ENCODE peak calls at places on chromosomes 2 and 18, in seven cellular contexts. One of them, this sample, is unnamed.

GRCh38 chr2:176555781-176556180 is 286.5 kb downstream of the MTX2 start:
- DNase-seq in small intestine: no peak
- DNase-seq in epithelial cell of prostate: no peak
- DNase-seq in RWPE1: no peak
- DNase-seq in aorta: no peak
- DNase-seq in cardiac muscle cell: no peak
- DNase-seq in adrenal gland: no peak
- DNase-seq in this sample: no peak

GRCh38 chr18:68397241-68398035 is 317.5 kb downstream of the TMX3 start:
- DNase-seq in cardiac muscle cell: no peak
- DNase-seq in aorta: no peak
- DNase-seq in small intestine: no peak
- DNase-seq in adrenal gland: no peak
- DNase-seq in epithelial cell of prostate: no peak
- DNase-seq in RWPE1: peak; percentile 24
- DNase-seq in this sample: peak; percentile 6

GRCh38 chr2:109396338-109397180 is 217.2 kb downstream of the SEPTIN10 start:
- DNase-seq in cardiac muscle cell: no peak
- DNase-seq in adrenal gland: no peak
- DNase-seq in small intestine: no peak
- DNase-seq in aorta: no peak
- DNase-seq in epithelial cell of prostate: no peak
- DNase-seq in RWPE1: peak; percentile 34
- DNase-seq in this sample: no peak

GRCh38 chr18:50624981-50625380 is 65.1 kb downstream of the MAPK4 start:
- DNase-seq in aorta: no peak
- DNase-seq in epithelial cell of prostate: no peak
- DNase-seq in cardiac muscle cell: no peak
- DNase-seq in small intestine: no peak
- DNase-seq in adrenal gland: no peak
- DNase-seq in RWPE1: no peak
- DNase-seq in this sample: no peak

GRCh38 chr2:127173073-127173472 is 47.0 kb downstream of the CYP27C1 start:
- DNase-seq in epithelial cell of prostate: peak; percentile 71
- DNase-seq in cardiac muscle cell: no peak
- DNase-seq in aorta: no peak
- DNase-seq in RWPE1: peak; percentile 66
- DNase-seq in adrenal gland: no peak
- DNase-seq in small intestine: no peak
- DNase-seq in this sample: no peak

GRCh38 chr2:232478571-232479340 is 8.9 kb downstream of the ECEL1 start:
- DNase-seq in adrenal gland: no peak
- DNase-seq in small intestine: no peak
- DNase-seq in aorta: peak; percentile 61
- DNase-seq in cardiac muscle cell: no peak
- DNase-seq in RWPE1: no peak
- DNase-seq in epithelial cell of prostate: no peak
- DNase-seq in this sample: no peak

GRCh38 chr18:57088883-57089282 is 58.0 kb upstream of the BOD1L2 start:
- DNase-seq in aorta: no peak
- DNase-seq in adrenal gland: no peak
- DNase-seq in cardiac muscle cell: no peak
- DNase-seq in RWPE1: no peak
- DNase-seq in small intestine: peak; percentile 32
- DNase-seq in epithelial cell of prostate: no peak
- DNase-seq in this sample: no peak

GRCh38 chr18:45621068-45621511 is 5.8 kb downstream of the SLC14A2 start:
- DNase-seq in cardiac muscle cell: peak; percentile 65
- DNase-seq in small intestine: peak; percentile 58
- DNase-seq in epithelial cell of prostate: no peak
- DNase-seq in RWPE1: peak; percentile 33
- DNase-seq in adrenal gland: peak; percentile 44
- DNase-seq in aorta: no peak
- DNase-seq in this sample: peak; percentile 57

GRCh38 chr2:55224761-55225261 is 7.3 kb downstream of the CLHC1 start:
- DNase-seq in cardiac muscle cell: no peak
- DNase-seq in adrenal gland: peak; percentile 57
- DNase-seq in epithelial cell of prostate: no peak
- DNase-seq in RWPE1: no peak
- DNase-seq in aorta: no peak
- DNase-seq in small intestine: no peak
- DNase-seq in this sample: no peak

GRCh38 chr2:19205983-19206533 is 152.4 kb downstream of the OSR1 start:
- DNase-seq in aorta: no peak
- DNase-seq in RWPE1: no peak
- DNase-seq in cardiac muscle cell: no peak
- DNase-seq in small intestine: no peak
- DNase-seq in adrenal gland: no peak
- DNase-seq in epithelial cell of prostate: no peak
- DNase-seq in this sample: no peak

GRCh38 chr18:25321869-25322268 is 30.1 kb downstream of the ZNF521 start:
- DNase-seq in adrenal gland: no peak
- DNase-seq in aorta: no peak
- DNase-seq in RWPE1: no peak
- DNase-seq in small intestine: no peak
- DNase-seq in cardiac muscle cell: no peak
- DNase-seq in epithelial cell of prostate: no peak
- DNase-seq in this sample: no peak

GRCh38 chr2:210517169-210517693 is 39.2 kb upstream of the CPS1 start:
- DNase-seq in epithelial cell of prostate: no peak
- DNase-seq in RWPE1: no peak
- DNase-seq in small intestine: peak; percentile 94
- DNase-seq in adrenal gland: no peak
- DNase-seq in aorta: no peak
- DNase-seq in cardiac muscle cell: no peak
- DNase-seq in this sample: no peak

GRCh38 chr2:239438968-239439367 is 38.1 kb upstream of the HDAC4 start:
- DNase-seq in aorta: no peak
- DNase-seq in epithelial cell of prostate: no peak
- DNase-seq in small intestine: no peak
- DNase-seq in cardiac muscle cell: no peak
- DNase-seq in RWPE1: no peak
- DNase-seq in adrenal gland: no peak
- DNase-seq in this sample: no peak

GRCh38 chr2:171630812-171631626 is 56.2 kb upstream of the DYNC1I2 start:
- DNase-seq in RWPE1: no peak
- DNase-seq in adrenal gland: no peak
- DNase-seq in epithelial cell of prostate: no peak
- DNase-seq in small intestine: peak; percentile 33
- DNase-seq in cardiac muscle cell: no peak
- DNase-seq in aorta: no peak
- DNase-seq in this sample: no peak

GRCh38 chr2:39377226-39377939 is 59.7 kb downstream of the MAP4K3 start:
- DNase-seq in adrenal gland: no peak
- DNase-seq in aorta: no peak
- DNase-seq in cardiac muscle cell: no peak
- DNase-seq in epithelial cell of prostate: no peak
- DNase-seq in small intestine: peak; percentile 9
- DNase-seq in RWPE1: no peak
- DNase-seq in this sample: no peak

GRCh38 chr2:136384541-136385303 is 266.8 kb upstream of the CXCR4 start:
- DNase-seq in epithelial cell of prostate: no peak
- DNase-seq in aorta: no peak
- DNase-seq in adrenal gland: peak; percentile 57
- DNase-seq in RWPE1: no peak
- DNase-seq in small intestine: peak; percentile 24
- DNase-seq in cardiac muscle cell: peak; percentile 56
- DNase-seq in this sample: peak; percentile 94

GRCh38 chr18:30945769-30946168 is 96.8 kb downstream of the DSC3 start:
- DNase-seq in epithelial cell of prostate: no peak
- DNase-seq in adrenal gland: no peak
- DNase-seq in cardiac muscle cell: no peak
- DNase-seq in RWPE1: no peak
- DNase-seq in aorta: no peak
- DNase-seq in small intestine: no peak
- DNase-seq in this sample: no peak

GRCh38 chr2:101830555-101830954 is 133.0 kb downstream of the MAP4K4 start:
- DNase-seq in epithelial cell of prostate: no peak
- DNase-seq in small intestine: no peak
- DNase-seq in cardiac muscle cell: no peak
- DNase-seq in RWPE1: no peak
- DNase-seq in aorta: no peak
- DNase-seq in adrenal gland: no peak
- DNase-seq in this sample: no peak

GRCh38 chr2:154898269-154898668 is 199.8 kb downstream of the KCNJ3 start:
- DNase-seq in epithelial cell of prostate: no peak
- DNase-seq in adrenal gland: no peak
- DNase-seq in RWPE1: no peak
- DNase-seq in small intestine: no peak
- DNase-seq in cardiac muscle cell: no peak
- DNase-seq in aorta: no peak
- DNase-seq in this sample: no peak

GRCh38 chr2:23419171-23420090 is 34.5 kb downstream of the KLHL29 start:
- DNase-seq in cardiac muscle cell: peak; percentile 41
- DNase-seq in small intestine: no peak
- DNase-seq in aorta: no peak
- DNase-seq in epithelial cell of prostate: no peak
- DNase-seq in RWPE1: no peak
- DNase-seq in adrenal gland: peak; percentile 69
- DNase-seq in this sample: no peak

GRCh38 chr2:30165050-30165520 is 18.3 kb downstream of the YPEL5 start:
- DNase-seq in epithelial cell of prostate: peak; percentile 50
- DNase-seq in RWPE1: peak; percentile 86
- DNase-seq in aorta: no peak
- DNase-seq in adrenal gland: peak; percentile 71
- DNase-seq in small intestine: peak; percentile 83
- DNase-seq in cardiac muscle cell: peak; percentile 91
- DNase-seq in this sample: peak; percentile 87

GRCh38 chr18:13388586-13389490 is 170.3 kb downstream of the LDLRAD4 start:
- DNase-seq in RWPE1: no peak
- DNase-seq in aorta: peak; percentile 73
- DNase-seq in small intestine: no peak
- DNase-seq in epithelial cell of prostate: no peak
- DNase-seq in adrenal gland: no peak
- DNase-seq in cardiac muscle cell: no peak
- DNase-seq in this sample: no peak

GRCh38 chr2:63189026-63189425 is 138.4 kb downstream of the OTX1 start:
- DNase-seq in aorta: no peak
- DNase-seq in adrenal gland: peak; percentile 17
- DNase-seq in epithelial cell of prostate: peak; percentile 0
- DNase-seq in RWPE1: peak; percentile 36
- DNase-seq in small intestine: peak; percentile 37
- DNase-seq in cardiac muscle cell: peak; percentile 25
- DNase-seq in this sample: peak; percentile 56

GRCh38 chr18:49062832-49063226 is 112.1 kb upstream of the SMAD7 start:
- DNase-seq in adrenal gland: no peak
- DNase-seq in RWPE1: no peak
- DNase-seq in cardiac muscle cell: no peak
- DNase-seq in aorta: no peak
- DNase-seq in epithelial cell of prostate: no peak
- DNase-seq in small intestine: no peak
- DNase-seq in this sample: no peak

GRCh38 chr18:49055787-49056186 is 105.0 kb upstream of the SMAD7 start:
- DNase-seq in adrenal gland: peak; percentile 41
- DNase-seq in small intestine: peak; percentile 13
- DNase-seq in epithelial cell of prostate: no peak
- DNase-seq in cardiac muscle cell: no peak
- DNase-seq in RWPE1: no peak
- DNase-seq in aorta: peak; percentile 84
- DNase-seq in this sample: no peak

GRCh38 chr18:49061906-49062831 is 111.4 kb upstream of the SMAD7 start:
- DNase-seq in cardiac muscle cell: no peak
- DNase-seq in small intestine: no peak
- DNase-seq in epithelial cell of prostate: no peak
- DNase-seq in adrenal gland: no peak
- DNase-seq in aorta: no peak
- DNase-seq in RWPE1: no peak
- DNase-seq in this sample: no peak

GRCh38 chr18:49061239-49061905 is 110.6 kb upstream of the SMAD7 start:
- DNase-seq in epithelial cell of prostate: no peak
- DNase-seq in cardiac muscle cell: no peak
- DNase-seq in aorta: no peak
- DNase-seq in small intestine: no peak
- DNase-seq in adrenal gland: no peak
- DNase-seq in RWPE1: no peak
- DNase-seq in this sample: no peak

GRCh38 chr18:49059028-49059670 is 108.4 kb upstream of the SMAD7 start:
- DNase-seq in adrenal gland: no peak
- DNase-seq in aorta: no peak
- DNase-seq in small intestine: no peak
- DNase-seq in epithelial cell of prostate: no peak
- DNase-seq in RWPE1: no peak
- DNase-seq in cardiac muscle cell: no peak
- DNase-seq in this sample: no peak
- H3K27ac ChIP-seq in adrenal gland: no peak overlapping the region
- H3K27ac ChIP-seq in aorta: no peak overlapping the region
- H3K27ac ChIP-seq in small intestine: no peak overlapping the region
- H3K27ac ChIP-seq in epithelial cell of prostate: no peak overlapping the region
- H3K27ac ChIP-seq in RWPE1: no peak overlapping the region
- H3K27ac ChIP-seq in cardiac muscle cell: no peak overlapping the region
- H3K27ac ChIP-seq in this sample: no peak overlapping the region

DNA sequence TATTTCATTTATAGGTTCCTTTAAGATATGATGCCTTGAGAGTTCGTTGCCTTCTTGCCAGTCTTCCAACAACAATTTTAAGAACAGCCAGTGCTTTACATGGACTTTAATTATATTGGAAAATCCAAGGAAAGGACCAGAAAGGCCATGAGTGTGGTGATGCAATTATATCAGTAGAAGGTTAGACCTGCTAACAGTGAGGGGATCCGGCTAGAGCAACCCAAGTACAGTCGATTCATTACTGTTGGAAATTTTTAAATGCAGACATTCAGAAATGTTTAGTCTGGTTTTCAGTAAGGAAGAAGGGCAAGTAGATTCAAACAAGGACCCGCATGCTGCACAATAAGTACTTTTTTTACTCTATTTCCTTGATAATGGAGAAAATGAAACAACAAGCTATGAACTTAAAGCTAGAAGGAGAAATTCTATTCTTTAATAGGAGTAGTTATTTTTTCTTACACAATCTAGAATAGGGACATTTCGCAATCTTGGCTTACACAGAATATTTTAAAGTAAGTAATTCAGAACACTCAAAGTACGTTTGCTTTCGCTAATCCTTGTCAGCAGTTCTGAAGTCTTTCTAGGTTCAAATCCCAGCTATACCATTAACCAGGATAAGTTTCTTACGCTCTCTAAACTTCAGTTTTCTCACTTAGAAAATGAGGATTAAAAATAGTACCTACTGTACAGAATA is 405.5 kb downstream of the MEIS1 start:
- DNase-seq in aorta: no peak
- DNase-seq in adrenal gland: no peak
- DNase-seq in RWPE1: no peak
- DNase-seq in small intestine: no peak
- DNase-seq in epithelial cell of prostate: peak; percentile 6
- DNase-seq in cardiac muscle cell: no peak
- DNase-seq in this sample: no peak
- H3K27ac ChIP-seq in aorta: peak overlapping the region; percentile 67
- H3K27ac ChIP-seq in adrenal gland: no peak overlapping the region
- H3K27ac ChIP-seq in RWPE1: no peak overlapping the region
- H3K27ac ChIP-seq in small intestine: no peak overlapping the region
- H3K27ac ChIP-seq in epithelial cell of prostate: peak overlapping the region; percentile 89
- H3K27ac ChIP-seq in cardiac muscle cell: no peak overlapping the region
- H3K27ac ChIP-seq in this sample: no peak overlapping the region

GRCh38 chr2:217798743-217799552 is 203.8 kb downstream of the TNS1 start:
- DNase-seq in adrenal gland: no peak
- DNase-seq in RWPE1: no peak
- DNase-seq in cardiac muscle cell: no peak
- DNase-seq in small intestine: no peak
- DNase-seq in aorta: no peak
- DNase-seq in epithelial cell of prostate: no peak
- DNase-seq in this sample: no peak
- H3K27ac ChIP-seq in adrenal gland: no peak overlapping the region
- H3K27ac ChIP-seq in RWPE1: no peak overlapping the region
- H3K27ac ChIP-seq in cardiac muscle cell: no peak overlapping the region
- H3K27ac ChIP-seq in small intestine: no peak overlapping the region
- H3K27ac ChIP-seq in aorta: peak overlapping the region; percentile 29
- H3K27ac ChIP-seq in epithelial cell of prostate: no peak overlapping the region
- H3K27ac ChIP-seq in this sample: no peak overlapping the region

GRCh38 chr2:36964496-36965058 is 1.8 kb downstream of the STRN start:
- DNase-seq in adrenal gland: no peak
- DNase-seq in cardiac muscle cell: no peak
- DNase-seq in epithelial cell of prostate: no peak
- DNase-seq in aorta: no peak
- DNase-seq in small intestine: no peak
- DNase-seq in RWPE1: no peak
- DNase-seq in this sample: no peak
- H3K27ac ChIP-seq in adrenal gland: no peak overlapping the region
- H3K27ac ChIP-seq in cardiac muscle cell: peak overlapping the region; percentile 89
- H3K27ac ChIP-seq in epithelial cell of prostate: peak overlapping the region; percentile 79
- H3K27ac ChIP-seq in aorta: no peak overlapping the region
- H3K27ac ChIP-seq in small intestine: no peak overlapping the region
- H3K27ac ChIP-seq in RWPE1: no peak overlapping the region
- H3K27ac ChIP-seq in this sample: no peak overlapping the region

This sample was measured in SJCRH30.